ENCODE peak calls at places on chromosomes 1 and 21, in nine cellular contexts. One of them, this sample, is unnamed.

GRCh38 chr1:65791860-65792670 is 630 bp upstream of the PDE4B start:
- DNase-seq in left lung: peak; percentile 72
- DNase-seq in H1: peak; percentile 66
- DNase-seq in astrocyte: peak; percentile 23
- DNase-seq in BE2C: peak; percentile 2
- DNase-seq in cardiac muscle cell: peak; percentile 3
- DNase-seq in fibroblast of lung: peak; percentile 31
- DNase-seq in IMR-90: peak; percentile 24
- DNase-seq in CD8-positive, alpha-beta memory T cell: no peak
- DNase-seq in this sample: no peak

GRCh38 chr1:203117611-203118575 is 9.6 kb upstream of the ADORA1 start:
- DNase-seq in left lung: peak; percentile 92
- DNase-seq in H1: peak; percentile 93
- DNase-seq in astrocyte: peak; percentile 20
- DNase-seq in BE2C: peak; percentile 92
- DNase-seq in cardiac muscle cell: peak; percentile 89
- DNase-seq in fibroblast of lung: peak; percentile 49
- DNase-seq in IMR-90: peak; percentile 50
- DNase-seq in CD8-positive, alpha-beta memory T cell: no peak
- DNase-seq in this sample: peak; percentile 89

GRCh38 chr21:37711294-37711844 is 204.9 kb downstream of the KCNJ6 start:
- DNase-seq in left lung: no peak
- DNase-seq in H1: no peak
- DNase-seq in astrocyte: no peak
- DNase-seq in BE2C: no peak
- DNase-seq in cardiac muscle cell: no peak
- DNase-seq in fibroblast of lung: no peak
- DNase-seq in IMR-90: no peak
- DNase-seq in CD8-positive, alpha-beta memory T cell: no peak
- DNase-seq in this sample: no peak

GRCh38 chr1:178379807-178380206 is 117.0 kb downstream of the CLEC20A start:
- DNase-seq in left lung: no peak
- DNase-seq in H1: peak; percentile 91
- DNase-seq in astrocyte: no peak
- DNase-seq in BE2C: no peak
- DNase-seq in cardiac muscle cell: no peak
- DNase-seq in fibroblast of lung: no peak
- DNase-seq in IMR-90: no peak
- DNase-seq in CD8-positive, alpha-beta memory T cell: no peak
- DNase-seq in this sample: peak; percentile 42

GRCh38 chr1:7334475-7335035 is 436.5 kb upstream of the VAMP3 start:
- DNase-seq in left lung: no peak
- DNase-seq in H1: no peak
- DNase-seq in astrocyte: peak; percentile 76
- DNase-seq in BE2C: peak; percentile 49
- DNase-seq in cardiac muscle cell: no peak
- DNase-seq in fibroblast of lung: peak; percentile 76
- DNase-seq in IMR-90: peak; percentile 67
- DNase-seq in CD8-positive, alpha-beta memory T cell: no peak
- DNase-seq in this sample: no peak

GRCh38 chr21:36654341-36654740 is 44.6 kb upstream of the SIM2 start:
- DNase-seq in left lung: no peak
- DNase-seq in H1: no peak
- DNase-seq in astrocyte: no peak
- DNase-seq in BE2C: no peak
- DNase-seq in cardiac muscle cell: no peak
- DNase-seq in fibroblast of lung: no peak
- DNase-seq in IMR-90: no peak
- DNase-seq in CD8-positive, alpha-beta memory T cell: no peak
- DNase-seq in this sample: no peak

GRCh38 chr1:154328318-154329151 is 3.2 kb downstream of the ATP8B2 start:
- DNase-seq in left lung: peak; percentile 95
- DNase-seq in H1: peak; percentile 84
- DNase-seq in astrocyte: peak; percentile 46
- DNase-seq in BE2C: peak; percentile 87
- DNase-seq in cardiac muscle cell: peak; percentile 80
- DNase-seq in fibroblast of lung: peak; percentile 78
- DNase-seq in IMR-90: peak; percentile 62
- DNase-seq in CD8-positive, alpha-beta memory T cell: peak; percentile 90
- DNase-seq in this sample: no peak

GRCh38 chr1:193525917-193526710 is 339.7 kb upstream of the B3GALT2 start:
- DNase-seq in left lung: no peak
- DNase-seq in H1: no peak
- DNase-seq in astrocyte: no peak
- DNase-seq in BE2C: no peak
- DNase-seq in cardiac muscle cell: no peak
- DNase-seq in fibroblast of lung: no peak
- DNase-seq in IMR-90: no peak
- DNase-seq in CD8-positive, alpha-beta memory T cell: no peak
- DNase-seq in this sample: no peak

GRCh38 chr1:160646711-160647328 is at the start of gene SLAMF1:
- DNase-seq in left lung: no peak
- DNase-seq in H1: no peak
- DNase-seq in astrocyte: no peak
- DNase-seq in BE2C: no peak
- DNase-seq in cardiac muscle cell: no peak
- DNase-seq in fibroblast of lung: no peak
- DNase-seq in IMR-90: no peak
- DNase-seq in CD8-positive, alpha-beta memory T cell: peak; percentile 58
- DNase-seq in this sample: no peak

GRCh38 chr1:203084588-203085527 is 954 bp downstream of the MYOG start:
- DNase-seq in left lung: no peak
- DNase-seq in H1: peak; percentile 92
- DNase-seq in astrocyte: no peak
- DNase-seq in BE2C: no peak
- DNase-seq in cardiac muscle cell: no peak
- DNase-seq in fibroblast of lung: no peak
- DNase-seq in IMR-90: no peak
- DNase-seq in CD8-positive, alpha-beta memory T cell: no peak
- DNase-seq in this sample: no peak

GRCh38 chr1:23420778-23421177 is 3.8 kb downstream of the TCEA3 start:
- DNase-seq in left lung: no peak
- DNase-seq in H1: no peak
- DNase-seq in astrocyte: no peak
- DNase-seq in BE2C: no peak
- DNase-seq in cardiac muscle cell: no peak
- DNase-seq in fibroblast of lung: no peak
- DNase-seq in IMR-90: no peak
- DNase-seq in CD8-positive, alpha-beta memory T cell: no peak
- DNase-seq in this sample: no peak

GRCh38 chr1:23422955-23423354 is 1.6 kb downstream of the TCEA3 start:
- DNase-seq in left lung: no peak
- DNase-seq in H1: no peak
- DNase-seq in astrocyte: no peak
- DNase-seq in BE2C: no peak
- DNase-seq in cardiac muscle cell: no peak
- DNase-seq in fibroblast of lung: no peak
- DNase-seq in IMR-90: no peak
- DNase-seq in CD8-positive, alpha-beta memory T cell: peak; percentile 31
- DNase-seq in this sample: no peak

GRCh38 chr1:23422313-23422877 is 2.2 kb downstream of the TCEA3 start:
- DNase-seq in left lung: no peak
- DNase-seq in H1: no peak
- DNase-seq in astrocyte: peak; percentile 67
- DNase-seq in BE2C: peak; percentile 77
- DNase-seq in cardiac muscle cell: peak; percentile 15
- DNase-seq in fibroblast of lung: peak; percentile 81
- DNase-seq in IMR-90: peak; percentile 82
- DNase-seq in CD8-positive, alpha-beta memory T cell: peak; percentile 60
- DNase-seq in this sample: no peak

GRCh38 chr1:23421343-23421742 is 3.2 kb downstream of the TCEA3 start:
- DNase-seq in left lung: no peak
- DNase-seq in H1: no peak
- DNase-seq in astrocyte: no peak
- DNase-seq in BE2C: no peak
- DNase-seq in cardiac muscle cell: no peak
- DNase-seq in fibroblast of lung: no peak
- DNase-seq in IMR-90: no peak
- DNase-seq in CD8-positive, alpha-beta memory T cell: no peak
- DNase-seq in this sample: no peak

GRCh38 chr1:23421752-23422312 is 2.7 kb downstream of the TCEA3 start:
- DNase-seq in left lung: no peak
- DNase-seq in H1: no peak
- DNase-seq in astrocyte: no peak
- DNase-seq in BE2C: no peak
- DNase-seq in cardiac muscle cell: no peak
- DNase-seq in fibroblast of lung: no peak
- DNase-seq in IMR-90: peak; percentile 90
- DNase-seq in CD8-positive, alpha-beta memory T cell: no peak
- DNase-seq in this sample: no peak
- H3K4me3 ChIP-seq in left lung: no peak overlapping the region
- H3K4me3 ChIP-seq in H1: no peak overlapping the region
- H3K4me3 ChIP-seq in astrocyte: peak overlapping the region; percentile 8
- H3K4me3 ChIP-seq in BE2C: no peak overlapping the region
- H3K4me3 ChIP-seq in cardiac muscle cell: peak overlapping the region; percentile 2
- H3K4me3 ChIP-seq in fibroblast of lung: no peak overlapping the region
- H3K4me3 ChIP-seq in IMR-90: no peak overlapping the region
- H3K4me3 ChIP-seq in CD8-positive, alpha-beta memory T cell: no peak overlapping the region
- H3K4me3 ChIP-seq in this sample: no peak overlapping the region

DNA sequence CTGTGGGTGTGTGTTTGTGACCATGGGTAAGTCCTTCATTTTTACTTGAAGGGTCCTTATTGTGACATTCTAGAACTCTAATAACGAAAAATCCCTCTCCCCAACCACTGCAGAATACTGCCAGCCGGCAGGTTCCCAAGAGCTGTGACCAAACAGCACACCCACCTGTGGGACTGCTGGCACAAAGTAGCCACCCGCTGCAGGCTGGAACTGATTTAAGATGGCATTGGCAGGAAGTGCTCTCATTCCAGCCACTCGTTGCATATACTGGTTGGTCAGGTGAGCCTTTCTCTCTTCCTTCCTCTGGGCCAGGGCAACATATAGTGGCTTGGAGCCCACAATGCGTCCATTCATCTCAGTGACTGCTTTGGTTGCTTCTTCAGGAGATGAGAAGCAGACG is 11.6 kb downstream of the PABPC4 start:
- DNase-seq in left lung: no peak
- DNase-seq in H1: no peak
- DNase-seq in astrocyte: no peak
- DNase-seq in BE2C: no peak
- DNase-seq in cardiac muscle cell: no peak
- DNase-seq in fibroblast of lung: no peak
- DNase-seq in IMR-90: no peak
- DNase-seq in CD8-positive, alpha-beta memory T cell: no peak
- DNase-seq in this sample: no peak
- H3K36me3 ChIP-seq in left lung: peaks cover 5% of the 10 kb centered on the region
- H3K36me3 ChIP-seq in H1: peaks cover 94% of the 10 kb centered on the region
- H3K36me3 ChIP-seq in astrocyte: peaks cover 94% of the 10 kb centered on the region
- H3K36me3 ChIP-seq in BE2C: peaks cover 92% of the 10 kb centered on the region
- H3K36me3 ChIP-seq in cardiac muscle cell: peaks cover 89% of the 10 kb centered on the region
- H3K36me3 ChIP-seq in fibroblast of lung: peaks cover 50% of the 10 kb centered on the region
- H3K36me3 ChIP-seq in IMR-90: peaks cover 78% of the 10 kb centered on the region
- H3K36me3 ChIP-seq in CD8-positive, alpha-beta memory T cell: peaks cover 83% of the 10 kb centered on the region
- H3K36me3 ChIP-seq in this sample: peaks cover 100% of the 10 kb centered on the region

GRCh38 chr1:48677306-48678287 is 99.1 kb downstream of the BEND5 start:
- DNase-seq in left lung: peak; percentile 85
- DNase-seq in H1: peak; percentile 74
- DNase-seq in astrocyte: peak; percentile 26
- DNase-seq in BE2C: peak; percentile 73
- DNase-seq in cardiac muscle cell: peak; percentile 69
- DNase-seq in fibroblast of lung: peak; percentile 48
- DNase-seq in IMR-90: peak; percentile 41
- DNase-seq in CD8-positive, alpha-beta memory T cell: peak; percentile 10
- DNase-seq in this sample: peak; percentile 56

GRCh38 chr1:48676376-48676775 is 100.3 kb downstream of the BEND5 start:
- DNase-seq in left lung: no peak
- DNase-seq in H1: no peak
- DNase-seq in astrocyte: no peak
- DNase-seq in BE2C: no peak
- DNase-seq in cardiac muscle cell: no peak
- DNase-seq in fibroblast of lung: no peak
- DNase-seq in IMR-90: no peak
- DNase-seq in CD8-positive, alpha-beta memory T cell: no peak
- DNase-seq in this sample: no peak

GRCh38 chr1:48678684-48679083 is 98.0 kb downstream of the BEND5 start:
- DNase-seq in left lung: no peak
- DNase-seq in H1: no peak
- DNase-seq in astrocyte: no peak
- DNase-seq in BE2C: no peak
- DNase-seq in cardiac muscle cell: no peak
- DNase-seq in fibroblast of lung: no peak
- DNase-seq in IMR-90: no peak
- DNase-seq in CD8-positive, alpha-beta memory T cell: no peak
- DNase-seq in this sample: no peak

GRCh38 chr1:48675251-48675650 is 101.4 kb downstream of the BEND5 start:
- DNase-seq in left lung: no peak
- DNase-seq in H1: no peak
- DNase-seq in astrocyte: peak; percentile 39
- DNase-seq in BE2C: no peak
- DNase-seq in cardiac muscle cell: no peak
- DNase-seq in fibroblast of lung: peak; percentile 54
- DNase-seq in IMR-90: no peak
- DNase-seq in CD8-positive, alpha-beta memory T cell: no peak
- DNase-seq in this sample: no peak

DNA sequence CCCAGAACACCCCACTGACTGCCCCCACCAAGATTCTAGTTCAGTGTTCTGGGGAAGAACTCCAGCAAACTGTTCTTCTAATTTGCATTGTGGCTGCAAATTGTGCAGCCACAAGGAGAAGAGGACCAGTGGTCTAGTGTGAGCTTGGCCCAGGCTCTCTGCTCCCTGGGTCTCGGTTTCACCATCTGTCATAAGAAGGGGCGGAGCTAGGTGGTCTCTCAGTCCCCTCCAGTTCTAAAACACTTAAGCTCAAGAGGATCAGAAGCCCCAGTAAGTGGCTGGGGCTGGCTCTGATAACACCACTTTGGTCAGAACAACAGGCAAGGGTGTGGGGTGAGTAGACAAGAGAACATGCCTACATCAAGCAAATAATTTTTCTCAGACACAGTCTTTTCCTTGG is 99.9 kb downstream of the BEND5 start:
- DNase-seq in left lung: no peak
- DNase-seq in H1: no peak
- DNase-seq in astrocyte: no peak
- DNase-seq in BE2C: no peak
- DNase-seq in cardiac muscle cell: peak; percentile 88
- DNase-seq in fibroblast of lung: no peak
- DNase-seq in IMR-90: no peak
- DNase-seq in CD8-positive, alpha-beta memory T cell: no peak
- DNase-seq in this sample: no peak
- H3K4me3 ChIP-seq in left lung: no peak overlapping the region
- H3K4me3 ChIP-seq in H1: no peak overlapping the region
- H3K4me3 ChIP-seq in astrocyte: no peak overlapping the region
- H3K4me3 ChIP-seq in BE2C: no peak overlapping the region
- H3K4me3 ChIP-seq in cardiac muscle cell: no peak overlapping the region
- H3K4me3 ChIP-seq in fibroblast of lung: no peak overlapping the region
- H3K4me3 ChIP-seq in IMR-90: no peak overlapping the region
- H3K4me3 ChIP-seq in CD8-positive, alpha-beta memory T cell: no peak overlapping the region
- H3K4me3 ChIP-seq in this sample: no peak overlapping the region

DNA sequence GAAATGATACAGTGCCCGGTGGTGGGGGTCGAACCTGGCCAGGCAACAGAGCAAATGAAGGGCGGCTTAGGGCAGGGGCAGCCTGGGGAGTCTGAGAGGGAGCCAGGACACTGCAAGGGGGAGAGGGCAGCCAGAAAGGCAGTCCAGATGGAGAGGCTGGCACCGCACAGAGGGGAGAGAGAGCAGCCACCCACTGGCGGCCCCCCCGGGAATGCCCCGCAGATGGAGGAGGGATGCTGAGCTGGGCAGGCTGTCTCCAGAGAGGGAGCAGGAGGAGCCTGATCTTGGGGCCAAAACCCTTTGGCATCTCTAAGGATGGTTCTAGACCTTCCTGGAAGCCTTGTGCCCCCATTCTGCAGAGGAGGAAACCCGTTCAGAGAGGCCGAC is 112.3 kb downstream of the LACTBL1 start:
- DNase-seq in left lung: no peak
- DNase-seq in H1: no peak
- DNase-seq in astrocyte: no peak
- DNase-seq in BE2C: no peak
- DNase-seq in cardiac muscle cell: no peak
- DNase-seq in fibroblast of lung: no peak
- DNase-seq in IMR-90: no peak
- DNase-seq in CD8-positive, alpha-beta memory T cell: no peak
- DNase-seq in this sample: no peak
- H3K36me3 ChIP-seq in left lung: no peaks in the 10 kb centered on the region
- H3K36me3 ChIP-seq in H1: no peaks in the 10 kb centered on the region
- H3K36me3 ChIP-seq in astrocyte: peaks cover 6% of the 10 kb centered on the region
- H3K36me3 ChIP-seq in BE2C: no peaks in the 10 kb centered on the region
- H3K36me3 ChIP-seq in cardiac muscle cell: peaks cover 4% of the 10 kb centered on the region
- H3K36me3 ChIP-seq in fibroblast of lung: no peaks in the 10 kb centered on the region
- H3K36me3 ChIP-seq in IMR-90: peaks cover 14% of the 10 kb centered on the region
- H3K36me3 ChIP-seq in CD8-positive, alpha-beta memory T cell: no peaks in the 10 kb centered on the region
- H3K36me3 ChIP-seq in this sample: no peaks in the 10 kb centered on the region